ENCODE peak calls at places on chromosome 11, in five cellular contexts. U is mesendoderm, E is sigmoid colon, R is left lung, Q is breast epithelium. O is an unnamed sample. For H3K36me3, the result is how much of the 10 kb centered on the place peaks cover.

GRCh38 chr11:132895340-132895739 is 637.0 kb downstream of the OPCML start:
- DNase-seq in R (no peak), Q (no peak), U (no peak), E (no peak), O (no peak)

GRCh38 chr11:123469586-123469985 is 39.5 kb downstream of the GRAMD1B start:
- DNase-seq in E (no peak), Q (no peak), U (no peak), R (no peak), O (no peak)

GRCh38 chr11:2674681-2675131 is 25.1 kb downstream of the KCNQ1OT1 start:
- DNase-seq in R (no peak), U (no peak), E (peak), Q (peak), O (no peak)

GRCh38 chr11:36258730-36259360 is 30.4 kb downstream of the COMMD9 start:
- DNase-seq in Q (no peak), E (peak), R (no peak), U (peak), O (peak)

GRCh38 chr11:80414766-80415165 is 973.9 kb upstream of the TENM4 start:
- DNase-seq in E (no peak), U (no peak), Q (no peak), R (no peak), O (no peak)

GRCh38 chr11:35006389-35007128 is 90.1 kb downstream of the PDHX start:
- DNase-seq in Q (no peak), U (no peak), E (no peak), R (no peak), O (no peak)

GRCh38 chr11:80758787-80759186 is 1318.0 kb upstream of the TENM4 start:
- DNase-seq in R (no peak), E (no peak), U (no peak), Q (no peak), O (no peak)

GRCh38 chr11:103659743-103660142 is 376.7 kb upstream of the DDI1 start:
- DNase-seq in U (no peak), Q (no peak), R (no peak), E (no peak), O (no peak)

GRCh38 chr11:82980292-82980691 is 78.8 kb downstream of the DDIAS start:
- DNase-seq in Q (no peak), E (no peak), R (no peak), U (peak), O (no peak)

GRCh38 chr11:65421204-65422103 is 1.1 kb upstream of the NEAT1 start:
- DNase-seq in E (peak), Q (peak), U (peak), R (peak), O (peak)

GRCh38 chr11:70399681-70400112 is 1.4 kb downstream of the CTTN start:
- DNase-seq in E (peak), U (peak), R (peak), Q (peak), O (peak)

GRCh38 chr11:65611758-65612603 is 2.0 kb downstream of the MAP3K11 start:
- DNase-seq in Q (no peak), U (peak), R (no peak), E (no peak), O (no peak)

GRCh38 chr11:74702383-74703007 is 28.7 kb downstream of the CHRDL2 start:
- DNase-seq in U (peak), R (peak), E (peak), Q (peak), O (peak)

GRCh38 chr11:44032304-44033085 is 15.3 kb upstream of the ACCSL start:
- DNase-seq in E (no peak), U (no peak), Q (no peak), R (no peak), O (no peak)

GRCh38 chr11:76248210-76248609 is 41.9 kb upstream of the WNT11 start:
- DNase-seq in R (peak), E (no peak), Q (no peak), U (peak), O (no peak)

GRCh38 chr11:25537393-25537792 is 794.5 kb upstream of the ANO3 start:
- DNase-seq in R (no peak), U (no peak), E (no peak), Q (no peak), O (no peak)

GRCh38 chr11:77191823-77192495 is 63.9 kb downstream of the MYO7A start:
- DNase-seq in R (no peak), U (peak), E (no peak), Q (peak), O (peak)

GRCh38 chr11:14445542-14446530 is 53.8 kb downstream of the COPB1 start:
- DNase-seq in R (no peak), E (no peak), Q (no peak), U (no peak), O (no peak)

GRCh38 chr11:7208391-7208790 is 43.3 kb upstream of the SYT9 start:
- DNase-seq in Q (no peak), U (no peak), E (no peak), R (no peak), O (no peak)

GRCh38 chr11:69958308-69958707 is 119.8 kb upstream of the ANO1 start:
- DNase-seq in Q (no peak), U (no peak), E (no peak), R (no peak), O (no peak)

GRCh38 chr11:46332568-46333128 is 14.6 kb upstream of the DGKZ start:
- DNase-seq in Q (no peak), E (no peak), U (no peak), R (no peak), O (no peak)

GRCh38 chr11:48055292-48056132 is 75.2 kb downstream of the PTPRJ start:
- DNase-seq in Q (peak), U (no peak), R (no peak), E (no peak), O (no peak)

GRCh38 chr11:132028380-132029240 is 658.2 kb downstream of the NTM start:
- DNase-seq in Q (no peak), U (peak), R (no peak), E (no peak), O (no peak)

GRCh38 chr11:3056296-3057068 is 741 bp downstream of the CARS1 start:
- DNase-seq in U (no peak), E (peak), R (no peak), Q (no peak), O (no peak)

GRCh38 chr11:100849009-100849913 is 162.2 kb downstream of the ARHGAP42 start:
- DNase-seq in R (no peak), U (no peak), E (no peak), Q (no peak), O (no peak)

GRCh38 chr11:87290304-87290922 is 252.7 kb downstream of the TMEM135 start:
- DNase-seq in U (peak), R (no peak), Q (no peak), E (no peak), O (no peak)

GRCh38 chr11:132653237-132653636 is 879.1 kb downstream of the OPCML start:
- DNase-seq in R (peak), U (no peak), E (no peak), Q (no peak), O (no peak)

GRCh38 chr11:70618471-70619101 is 220.3 kb downstream of the CTTN start:
- DNase-seq in E (no peak), U (no peak), Q (no peak), R (peak), O (no peak)

DNA sequence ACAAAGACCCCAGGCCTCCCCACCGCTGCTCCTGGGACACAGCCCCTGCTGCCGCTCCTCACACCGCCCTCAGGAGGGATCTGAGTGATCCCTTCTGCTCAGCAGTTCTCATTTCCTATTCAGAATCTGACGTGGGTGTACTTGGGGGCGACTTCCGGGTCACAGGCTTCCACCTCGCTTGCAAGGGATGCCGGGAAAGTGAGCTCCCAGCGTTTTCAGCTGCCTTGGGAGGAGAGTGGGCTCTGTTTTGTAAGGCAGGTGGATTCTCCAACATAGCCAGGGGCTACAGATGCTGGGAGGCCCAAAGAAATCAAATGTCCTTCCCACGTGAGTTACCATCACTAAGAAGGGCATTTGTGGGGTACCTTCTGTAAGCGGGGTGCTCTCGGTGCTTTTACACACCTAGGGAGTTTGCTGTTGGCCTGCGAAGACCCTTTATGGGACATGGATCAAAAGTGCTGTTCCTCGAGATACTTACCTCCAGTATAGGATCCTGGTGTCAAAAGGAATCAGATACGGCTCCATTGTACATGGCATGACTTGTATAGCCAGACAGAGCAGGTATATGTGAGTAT is 9.7 kb upstream of the LRRC10B start:
- DNase-seq in R (peak), U (no peak), Q (no peak), E (no peak), O (no peak)
- H3K27ac ChIP-seq in R (no peak), U (no peak), Q (no peak), E (no peak), O (no peak)

GRCh38 chr11:72686639-72687215 is 12.5 kb upstream of the PDE2A start:
- DNase-seq in U (no peak), R (no peak), E (no peak), Q (no peak), O (no peak)

GRCh38 chr11:72682238-72682872 is 8.1 kb upstream of the PDE2A start:
- DNase-seq in Q (no peak), E (no peak), U (no peak), R (no peak), O (no peak)

GRCh38 chr11:72683782-72684200 is 9.6 kb upstream of the PDE2A start:
- DNase-seq in U (peak), Q (peak), E (no peak), R (peak), O (peak)

GRCh38 chr11:72685560-72686480 is 11.6 kb upstream of the PDE2A start:
- DNase-seq in R (no peak), Q (no peak), U (no peak), E (peak), O (no peak)

GRCh38 chr11:72684236-72684912 is 10.2 kb upstream of the PDE2A start:
- DNase-seq in E (peak), Q (no peak), R (no peak), U (peak), O (peak)
- H3K36me3 ChIP-seq in E (under half), Q (under half), R (under half), U (under half), O (under half)

GRCh38 chr11:110679323-110679980 is 32.8 kb downstream of the ARHGAP20 start:
- DNase-seq in U (no peak), Q (no peak), E (no peak), R (no peak), O (no peak)

GRCh38 chr11:110675548-110675947 is 36.7 kb downstream of the ARHGAP20 start:
- DNase-seq in U (no peak), R (no peak), Q (no peak), E (no peak), O (no peak)
- H3K27ac ChIP-seq in U (no peak), R (no peak), Q (no peak), E (no peak), O (no peak)

GRCh38 chr11:5600374-5600851 is 4.0 kb downstream of the TRIM6 start:
- DNase-seq in E (peak), Q (no peak), R (peak), U (peak), O (peak)

GRCh38 chr11:5592615-5593014 is 3.8 kb upstream of the TRIM6 start:
- DNase-seq in E (no peak), Q (no peak), U (no peak), R (no peak), O (no peak)

GRCh38 chr11:5597953-5598352 is 1.5 kb downstream of the TRIM6 start:
- DNase-seq in E (no peak), U (no peak), Q (no peak), R (no peak), O (no peak)

GRCh38 chr11:5593146-5593545 is 3.3 kb upstream of the TRIM6 start:
- DNase-seq in U (no peak), Q (no peak), E (no peak), R (no peak), O (no peak)

DNA sequence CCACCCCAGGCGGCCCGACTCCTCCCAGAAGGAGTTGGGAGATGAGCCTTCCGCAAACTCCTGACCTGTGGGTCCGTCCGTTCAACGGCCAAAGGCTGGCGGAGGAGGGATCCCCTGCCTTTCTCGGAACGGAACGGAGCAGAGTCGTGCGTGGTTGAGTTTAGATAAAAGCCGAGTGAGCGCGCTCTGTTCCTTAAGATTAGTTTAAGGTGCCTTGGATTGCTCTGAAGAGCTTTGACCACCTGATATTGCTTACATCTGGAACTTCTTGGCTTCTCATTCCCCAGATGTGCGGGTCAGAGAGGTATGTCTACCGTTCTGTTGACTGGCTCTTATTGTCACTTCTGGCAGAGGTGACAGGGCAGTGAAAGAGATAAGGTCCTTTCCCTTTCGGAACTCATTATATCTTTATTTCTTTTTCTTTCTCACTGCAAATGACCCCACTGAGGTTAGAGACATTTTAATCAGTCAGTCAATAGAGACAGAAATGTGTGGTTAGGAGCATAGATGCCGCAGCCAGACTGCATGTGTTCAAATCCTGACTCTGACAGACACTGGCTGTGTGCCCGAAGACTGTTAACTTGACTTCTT is at the start of gene TRIM6:
- DNase-seq in U (peak), R (peak), E (peak), Q (peak), O (peak)
- H3K36me3 ChIP-seq in U (under half), R (under half), E (under half), Q (under half), O (under half)

DNA sequence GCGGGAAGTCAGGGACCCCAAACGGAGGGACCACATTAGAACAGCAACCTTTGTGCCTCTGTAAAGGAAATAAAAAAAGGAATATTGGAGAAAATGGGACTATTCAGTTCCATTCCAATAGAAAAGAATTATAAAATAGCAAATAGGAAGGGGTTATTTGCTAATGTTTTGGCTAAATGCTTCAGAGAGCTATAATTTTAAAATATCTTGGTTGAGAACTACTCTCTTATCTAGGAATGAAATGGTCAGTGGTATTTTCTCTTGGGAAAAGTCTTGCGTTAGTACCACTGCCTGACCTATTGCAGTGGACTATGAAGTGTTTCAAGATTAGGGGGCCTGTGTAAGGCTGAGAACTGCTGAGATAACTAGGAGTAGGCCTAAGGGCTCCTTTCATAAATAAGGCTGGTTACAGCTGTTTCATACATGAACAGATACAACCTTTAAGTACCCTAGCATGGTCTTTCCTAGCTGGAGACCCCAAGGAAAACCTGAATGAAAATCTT is 6.9 kb upstream of the WEE1 start:
- DNase-seq in R (no peak), Q (no peak), E (no peak), U (no peak), O (no peak)
- H3K27ac ChIP-seq in R (peak), Q (peak), E (peak), U (peak), O (peak)